ENCODE peak calls at places on chromosome 12, in five cellular contexts. A is CD4-positive, alpha-beta T cell; Y is mesendoderm; I is fibroblast of lung; U is neural progenitor cell. F is an unnamed sample.

GRCh38 chr12:27984275-27984674 is 11.7 kb upstream of the PTHLH start:
- DNase-seq in Y (no peak), I (peak), A (no peak), U (no peak), F (peak)

GRCh38 chr12:52221912-52222457 is 11.1 kb upstream of the KRT7 start:
- DNase-seq in Y (peak), I (no peak), A (peak), U (peak), F (peak)

GRCh38 chr12:121799175-121799841 is 4.5 kb upstream of the SETD1B start:
- DNase-seq in A (peak), U (peak), I (peak), Y (peak), F (peak)

GRCh38 chr12:42135264-42135814 is 9.3 kb downstream of the GXYLT1 start:
- DNase-seq in I (peak), A (no peak), Y (no peak), U (no peak), F (no peak)

GRCh38 chr12:2054091-2055018 is 1.6 kb downstream of the CACNA1C start:
- DNase-seq in A (no peak), U (peak), Y (no peak), I (no peak), F (no peak)

GRCh38 chr12:6080149-6081045 is 44.1 kb downstream of the VWF start:
- DNase-seq in A (no peak), U (no peak), Y (no peak), I (no peak), F (no peak)

GRCh38 chr12:132003846-132004245 is 54.1 kb downstream of the EP400 start:
- DNase-seq in U (no peak), A (no peak), I (peak), Y (no peak), F (no peak)

GRCh38 chr12:121794532-121795028 is 1.1 kb upstream of the RHOF start:
- DNase-seq in A (peak), Y (no peak), I (no peak), U (no peak), F (no peak)

GRCh38 chr12:43579240-43579639 is 27.2 kb upstream of the ADAMTS20 start:
- DNase-seq in A (no peak), I (peak), Y (no peak), U (no peak), F (no peak)

GRCh38 chr12:54417712-54418440 is 1.2 kb downstream of the ITGA5 start:
- DNase-seq in I (no peak), Y (no peak), U (peak), A (no peak), F (peak)

GRCh38 chr12:54413284-54414190 is 5.5 kb downstream of the ITGA5 start:
- DNase-seq in A (peak), U (no peak), I (no peak), Y (peak), F (no peak)

GRCh38 chr12:54416908-54417603 is 2.0 kb downstream of the ITGA5 start:
- DNase-seq in I (peak), Y (no peak), U (no peak), A (no peak), F (no peak)

GRCh38 chr12:54414191-54414525 is 4.9 kb downstream of the ITGA5 start:
- DNase-seq in Y (no peak), I (no peak), A (no peak), U (no peak), F (no peak)

GRCh38 chr12:54415223-54415929 is 3.7 kb downstream of the ITGA5 start:
- DNase-seq in Y (no peak), I (no peak), U (no peak), A (no peak), F (no peak)
- H3K27ac ChIP-seq in Y (no peak), I (no peak), U (no peak), A (peak), F (no peak)

GRCh38 chr12:98999569-98999968 is 354.5 kb downstream of the APAF1 start:
- DNase-seq in Y (no peak), U (no peak), A (no peak), I (peak), F (no peak)

GRCh38 chr12:99009654-99010296 is 364.7 kb downstream of the APAF1 start:
- DNase-seq in A (no peak), U (no peak), Y (no peak), I (no peak), F (no peak)

GRCh38 chr12:99005601-99006000 is 360.5 kb downstream of the APAF1 start:
- DNase-seq in A (no peak), U (no peak), Y (no peak), I (no peak), F (no peak)

DNA sequence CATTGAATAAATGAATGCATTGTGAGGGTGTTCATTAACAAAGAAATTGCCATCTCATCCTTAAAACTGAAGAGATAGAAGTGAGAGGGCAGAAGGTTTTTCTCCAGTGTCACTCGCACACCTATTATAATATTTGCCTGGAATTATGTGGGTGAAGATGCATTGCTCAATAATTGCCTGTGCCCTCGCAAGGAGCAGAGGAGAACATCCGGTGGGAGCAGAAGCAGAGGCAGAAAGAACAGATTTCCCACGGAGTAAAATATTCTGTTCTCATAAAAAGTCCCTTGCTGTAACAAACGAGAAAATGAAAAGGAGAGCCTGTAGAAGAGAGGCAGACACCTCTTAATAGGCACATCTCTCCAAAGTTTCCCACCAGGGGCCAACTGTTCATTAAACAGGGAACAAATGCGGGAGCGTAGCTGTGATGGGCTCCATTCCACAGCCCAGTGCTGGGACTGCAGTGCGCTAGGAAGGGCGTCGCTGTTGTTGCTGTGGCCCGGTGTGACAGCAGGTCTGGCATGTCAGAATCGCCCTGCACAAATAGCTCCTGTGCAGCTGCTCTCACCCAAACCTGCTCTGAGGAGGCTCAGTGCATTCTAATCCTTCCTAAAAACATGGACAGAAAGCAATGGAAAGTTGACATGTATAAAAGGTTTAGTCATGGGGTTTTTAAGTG is 359.8 kb downstream of the APAF1 start:
- DNase-seq in I (no peak), U (peak), A (no peak), Y (no peak), F (no peak)
- H3K27ac ChIP-seq in I (no peak), U (no peak), A (no peak), Y (no peak), F (no peak)

GRCh38 chr12:105436636-105437035 is 106.1 kb downstream of the C12orf75 start:
- DNase-seq in I (no peak), Y (no peak), A (no peak), U (peak), F (no peak)

GRCh38 chr12:105428793-105429192 is 98.3 kb downstream of the C12orf75 start:
- DNase-seq in Y (no peak), I (no peak), U (no peak), A (no peak), F (no peak)

GRCh38 chr12:105431537-105431936 is 101.0 kb downstream of the C12orf75 start:
- DNase-seq in Y (no peak), U (no peak), A (no peak), I (no peak), F (no peak)

GRCh38 chr12:105427883-105428282 is 97.4 kb downstream of the C12orf75 start:
- DNase-seq in Y (peak), A (no peak), U (no peak), I (no peak), F (no peak)

GRCh38 chr12:105433804-105434203 is 103.3 kb downstream of the C12orf75 start:
- DNase-seq in I (no peak), A (no peak), U (no peak), Y (no peak), F (no peak)
- H3K27ac ChIP-seq in I (no peak), A (no peak), U (no peak), Y (no peak), F (no peak)

GRCh38 chr12:98894412-98895085 is 249.5 kb downstream of the APAF1 start:
- DNase-seq in I (no peak), U (peak), Y (peak), A (no peak), F (no peak)

GRCh38 chr12:98893126-98893525 is 248.0 kb downstream of the APAF1 start:
- DNase-seq in I (no peak), Y (peak), A (no peak), U (peak), F (no peak)

GRCh38 chr12:98895086-98895651 is 250.1 kb downstream of the APAF1 start:
- DNase-seq in A (no peak), U (peak), I (no peak), Y (peak), F (no peak)

GRCh38 chr12:98896938-98897337 is 251.8 kb downstream of the APAF1 start:
- DNase-seq in U (peak), I (peak), Y (peak), A (no peak), F (peak)

DNA sequence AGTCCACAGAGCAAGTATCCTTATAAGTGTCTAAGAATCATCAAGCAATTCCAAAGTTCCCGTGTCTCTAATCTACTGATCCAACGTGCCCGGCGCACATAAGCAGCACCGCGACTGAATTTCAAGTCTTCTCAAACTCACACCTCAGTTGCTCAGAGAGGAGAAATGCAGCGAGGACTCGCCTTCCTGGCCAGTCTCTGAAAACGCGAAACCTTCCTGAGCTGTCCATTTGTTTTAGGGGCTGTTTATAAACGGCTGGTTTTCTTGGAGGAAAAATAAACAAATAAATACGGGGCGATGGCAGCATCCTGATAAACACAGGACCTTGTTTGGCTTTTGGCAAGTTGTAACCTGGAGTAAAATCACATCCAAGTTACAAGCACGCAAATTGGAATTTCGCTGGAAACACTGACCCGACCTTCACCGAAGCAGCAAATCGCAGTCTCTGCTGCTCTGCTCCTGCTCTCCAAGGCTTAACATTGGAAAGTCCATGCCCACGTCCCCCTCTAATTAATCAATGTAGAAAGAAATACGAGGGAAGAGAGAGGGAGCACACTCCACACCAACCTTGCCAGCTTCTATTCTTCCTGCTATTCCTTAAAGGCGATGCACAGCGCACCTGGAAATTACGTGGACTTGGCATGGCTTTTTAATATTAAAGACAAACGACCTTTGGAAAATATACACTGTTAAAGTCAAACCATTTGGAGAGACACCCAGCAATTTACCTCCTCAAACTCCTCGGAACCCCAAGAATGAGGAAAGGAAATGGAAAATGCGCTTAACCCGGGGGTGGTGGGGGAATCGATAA is 248.7 kb downstream of the APAF1 start:
- DNase-seq in I (peak), U (peak), Y (peak), A (no peak), F (no peak)
- H3K27ac ChIP-seq in I (no peak), U (no peak), Y (no peak), A (no peak), F (no peak)

DNA sequence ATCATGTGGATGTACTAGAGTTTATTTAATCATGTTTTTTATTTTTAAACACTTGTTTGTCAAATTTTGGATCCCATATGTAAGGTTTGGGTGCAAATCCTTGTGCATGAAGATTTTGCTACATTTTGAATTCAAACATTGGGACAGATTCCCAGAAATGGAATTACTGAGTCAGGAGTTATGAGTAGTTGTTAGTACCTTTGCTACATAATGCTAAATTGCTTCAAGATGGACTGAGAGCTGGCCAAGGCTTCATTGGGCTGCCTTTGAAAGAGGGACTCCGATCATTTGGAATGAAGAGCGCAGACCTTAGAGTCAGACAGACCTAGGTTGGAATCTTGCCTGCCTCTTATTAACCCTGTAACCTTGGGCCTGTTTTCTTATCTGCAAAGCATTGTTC is 154.9 kb upstream of the PWP1 start:
- DNase-seq in U (no peak), I (no peak), Y (no peak), A (no peak), F (no peak)
- H3K27ac ChIP-seq in U (no peak), I (no peak), Y (no peak), A (no peak), F (no peak)